ENCODE peak calls at places on chromosomes 3 and 15, in nine cellular contexts. S is pancreas, B is transverse colon, M is endothelial cell of umbilical vein, J is brain microvascular endothelial cell, A is thyroid gland, I is aorta, U is psoas muscle, Y is cardiac muscle cell. V is an unnamed sample.

GRCh38 chr15:27449041-27449440 is 478.1 kb downstream of the GABRG3 start:
- DNase-seq in J (no peak), A (no peak), S (no peak), U (no peak), B (no peak), Y (no peak), M (no peak), I (no peak), V (peak; percentile 18)

GRCh38 chr3:183327343-183327742 is 74.3 kb downstream of the B3GNT5 start:
- DNase-seq in Y (no peak), U (no peak), B (no peak), S (no peak), A (no peak), I (no peak), M (peak; percentile 11), J (no peak), V (no peak)

GRCh38 chr15:43253431-43254403 is 13.0 kb downstream of the TGM5 start:
- DNase-seq in I (no peak), U (peak; percentile 63), J (peak; percentile 36), A (peak; percentile 82), M (peak; percentile 30), S (no peak), B (peak; percentile 20), Y (no peak), V (no peak)

GRCh38 chr3:140186421-140186920 is 251.5 kb downstream of the CLSTN2 start:
- DNase-seq in Y (no peak), U (no peak), A (peak; percentile 41), J (peak; percentile 79), M (no peak), B (no peak), S (peak; percentile 19), I (no peak), V (no peak)

GRCh38 chr3:52237659-52238172 is 1.2 kb downstream of the TWF2 start:
- DNase-seq in M (peak; percentile 61), Y (no peak), B (peak; percentile 76), S (peak; percentile 77), I (peak; percentile 94), J (peak; percentile 81), A (peak; percentile 86), U (peak; percentile 97), V (peak; percentile 89)

GRCh38 chr3:137763594-137763938 is 549 bp upstream of the SOX14 start:
- DNase-seq in B (no peak), M (no peak), S (no peak), U (no peak), J (no peak), A (no peak), I (no peak), Y (no peak), V (peak; percentile 70)

GRCh38 chr3:186511245-186511644 is 32.9 kb downstream of the CRYGS start:
- DNase-seq in Y (no peak), S (no peak), J (no peak), U (no peak), M (no peak), I (no peak), B (no peak), A (no peak), V (no peak)

GRCh38 chr15:99486371-99487336 is 79.1 kb upstream of the MEF2A start:
- DNase-seq in U (peak; percentile 92), M (peak; percentile 61), B (peak; percentile 61), S (peak; percentile 70), I (peak; percentile 93), A (peak; percentile 84), Y (peak; percentile 51), J (no peak), V (peak; percentile 87)

GRCh38 chr3:158847466-158847849 is 45.6 kb downstream of the MFSD1 start:
- DNase-seq in J (no peak), Y (no peak), S (no peak), B (no peak), A (no peak), U (no peak), M (no peak), I (no peak), V (no peak)

GRCh38 chr3:99978221-99978620 is 136.1 kb downstream of the FILIP1L start:
- DNase-seq in Y (no peak), S (no peak), B (no peak), J (no peak), I (no peak), U (no peak), M (no peak), A (no peak), V (no peak)

GRCh38 chr3:113514265-113514769 is 639 bp downstream of the SPICE1 start:
- DNase-seq in S (no peak), I (no peak), J (no peak), M (no peak), U (no peak), Y (peak; percentile 31), B (no peak), A (no peak), V (peak; percentile 19)

GRCh38 chr3:53137221-53137620 is 7.0 kb upstream of the RFT1 start:
- DNase-seq in B (no peak), S (no peak), U (no peak), Y (no peak), A (peak; percentile 76), I (peak; percentile 36), M (no peak), J (no peak), V (no peak)

GRCh38 chr15:94021621-94022320 is 209.6 kb upstream of the MCTP2 start:
- DNase-seq in S (no peak), M (no peak), U (no peak), B (no peak), Y (no peak), J (no peak), I (no peak), A (no peak), V (no peak)

GRCh38 chr3:25448750-25449684 is 21.0 kb downstream of the RARB start:
- DNase-seq in B (peak; percentile 80), Y (peak; percentile 92), M (peak; percentile 69), U (peak; percentile 94), A (peak; percentile 96), S (peak; percentile 59), I (peak; percentile 95), J (peak; percentile 91), V (peak; percentile 42)
- H3K4me3 ChIP-seq in B (no peak overlapping the region), Y (no peak overlapping the region), M (no peak overlapping the region), U (no peak overlapping the region), A (no peak overlapping the region), S (no peak overlapping the region), I (no peak overlapping the region), J (no peak overlapping the region), V (no peak overlapping the region)

DNA sequence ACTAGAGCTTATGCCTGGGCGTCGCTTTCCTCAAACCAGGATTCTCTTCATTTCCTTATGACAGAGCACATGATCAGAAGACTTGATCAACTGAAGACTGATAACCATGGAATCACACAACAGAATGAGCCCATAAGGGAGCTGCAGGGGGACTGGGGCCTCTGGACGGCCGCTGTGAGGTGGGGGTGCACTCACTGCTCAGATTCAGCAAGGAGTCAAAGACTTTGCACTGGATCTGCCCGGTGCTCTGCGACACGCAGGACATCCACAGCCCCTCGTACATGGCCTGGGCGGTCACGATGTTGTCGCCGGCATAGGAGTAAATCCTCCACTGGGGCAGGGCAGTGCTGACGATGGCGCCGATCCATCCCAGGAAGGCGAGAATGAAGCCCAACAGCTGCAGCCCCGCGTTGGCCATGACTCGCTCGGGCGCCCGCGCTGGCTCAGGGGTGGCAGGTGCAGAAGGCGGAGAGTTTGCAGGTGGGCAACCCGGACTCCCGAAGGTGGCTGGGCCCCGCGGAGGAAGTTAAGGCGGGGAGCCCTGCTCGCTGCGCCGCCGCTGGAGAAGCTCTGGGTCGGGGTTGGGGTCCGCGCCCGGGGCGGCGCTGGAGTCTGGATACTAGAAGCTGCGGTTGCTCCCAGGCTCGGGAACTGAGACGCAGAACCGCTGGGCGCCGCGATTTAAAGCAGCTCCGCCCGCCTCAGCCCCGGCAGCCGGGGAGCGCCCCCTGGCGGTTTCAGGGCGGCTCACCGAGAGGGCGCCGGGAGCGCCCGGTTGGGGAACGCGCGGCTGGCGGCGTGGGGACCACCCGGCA is at the start of gene CLDN1:
- DNase-seq in Y (peak; percentile 94), J (peak; percentile 71), B (peak; percentile 84), M (peak; percentile 67), A (peak; percentile 89), S (peak; percentile 86), I (peak; percentile 94), U (peak; percentile 87), V (peak; percentile 91)
- H3K27me3 ChIP-seq in Y (peaks cover 45% of the 10 kb centered on the region), J (no peaks in the 10 kb centered on the region), B (peaks cover 11% of the 10 kb centered on the region), M (peaks cover 2% of the 10 kb centered on the region), A (no peaks in the 10 kb centered on the region), S (no peaks in the 10 kb centered on the region), I (no peaks in the 10 kb centered on the region), U (no peaks in the 10 kb centered on the region), V (peaks cover 18% of the 10 kb centered on the region)

GRCh38 chr3:125039897-125040175 is 16.0 kb downstream of the HEG1 start:
- DNase-seq in B (no peak), U (no peak), A (no peak), J (no peak), Y (no peak), M (peak; percentile 42), S (no peak), I (no peak), V (no peak)

GRCh38 chr3:125039041-125039896 is 16.5 kb downstream of the HEG1 start:
- DNase-seq in Y (no peak), I (no peak), S (no peak), M (no peak), B (no peak), J (no peak), A (peak; percentile 69), U (no peak), V (peak; percentile 56)

GRCh38 chr3:125035217-125035616 is 20.6 kb downstream of the HEG1 start:
- DNase-seq in S (no peak), Y (no peak), M (no peak), J (no peak), A (no peak), I (no peak), U (no peak), B (no peak), V (no peak)

GRCh38 chr3:125033616-125034015 is 22.2 kb downstream of the HEG1 start:
- DNase-seq in B (no peak), J (no peak), I (no peak), S (no peak), A (no peak), M (no peak), Y (no peak), U (no peak), V (no peak)

DNA sequence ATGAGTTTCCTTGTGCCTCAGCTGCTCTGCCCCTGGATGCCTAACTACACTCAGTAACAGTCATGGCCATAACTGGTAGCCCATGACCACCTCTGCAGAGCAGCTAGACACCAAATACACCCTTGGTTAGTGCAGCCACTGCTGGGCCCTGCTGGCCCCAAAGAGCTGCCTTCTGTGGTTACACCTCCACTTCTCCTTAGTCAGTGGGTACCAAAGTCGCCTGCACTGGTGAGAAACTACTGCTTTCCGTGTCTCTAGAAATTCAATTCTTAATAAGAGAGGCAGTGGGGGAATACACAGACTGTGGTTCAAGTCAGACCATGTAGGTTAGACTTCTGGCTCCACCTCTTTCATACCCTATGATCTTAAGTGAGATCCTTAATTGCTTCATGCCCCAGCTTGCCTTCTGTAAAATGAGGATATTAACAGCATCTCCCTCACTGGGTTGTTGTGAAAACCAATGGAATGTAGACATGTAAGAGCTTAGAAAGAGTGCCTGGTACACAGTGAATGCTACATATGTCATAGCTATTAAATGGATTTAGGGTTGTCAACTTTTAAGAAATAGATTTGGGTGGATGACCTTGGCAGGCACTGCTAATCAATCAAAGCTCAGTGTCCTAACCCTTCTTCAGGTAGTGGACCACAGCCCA is 18.2 kb downstream of the HEG1 start:
- DNase-seq in S (no peak), A (no peak), I (no peak), J (no peak), Y (no peak), B (no peak), U (no peak), M (no peak), V (no peak)
- H3K36me3 ChIP-seq in S (no peaks in the 10 kb centered on the region), A (no peaks in the 10 kb centered on the region), I (no peaks in the 10 kb centered on the region), J (no peaks in the 10 kb centered on the region), Y (no peaks in the 10 kb centered on the region), B (no peaks in the 10 kb centered on the region), U (no peaks in the 10 kb centered on the region), M (no peaks in the 10 kb centered on the region), V (no peaks in the 10 kb centered on the region)

GRCh38 chr15:48397841-48398240 is 66.6 kb downstream of the DUT start:
- DNase-seq in S (no peak), A (peak; percentile 65), M (peak; percentile 85), B (no peak), J (no peak), Y (no peak), U (peak; percentile 62), I (peak; percentile 82), V (no peak)
- H3K4me3 ChIP-seq in S (no peak overlapping the region), A (no peak overlapping the region), M (no peak overlapping the region), B (no peak overlapping the region), J (no peak overlapping the region), Y (no peak overlapping the region), U (no peak overlapping the region), I (no peak overlapping the region), V (no peak overlapping the region)